ENCODE peak calls at places on chromosomes 5 and 9, in seven cellular contexts. V is lower leg skin, N is body of pancreas, U is heart left ventricle, A is right lobe of liver, L is prostate gland, D is adrenal gland. K is an unnamed sample.

GRCh38 chr5:78671609-78672008 is 23.0 kb upstream of the LHFPL2 start:
- DNase-seq in V (no peak), N (no peak), L (no peak), U (no peak), A (no peak), D (no peak), K (no peak)

GRCh38 chr9:16899611-16900010 is 29.1 kb upstream of the BNC2 start:
- DNase-seq in V (no peak), N (no peak), L (no peak), D (no peak), U (no peak), A (no peak), K (no peak)

GRCh38 chr5:38400365-38400764 is 142.0 kb downstream of the EGFLAM start:
- DNase-seq in D (no peak), A (no peak), L (no peak), V (no peak), N (no peak), U (no peak), K (no peak)

GRCh38 chr5:23776684-23777083 is 269.3 kb downstream of the PRDM9 start:
- DNase-seq in U (no peak), V (no peak), N (peak; percentile 9), A (no peak), D (no peak), L (no peak), K (no peak)

GRCh38 chr9:70258692-70259511 is at the start of gene SMC5:
- DNase-seq in N (peak; percentile 91), V (peak; percentile 86), U (peak; percentile 95), D (peak; percentile 87), L (peak; percentile 90), A (peak; percentile 91), K (peak; percentile 75)

GRCh38 chr5:169581580-169582227 is 1.9 kb upstream of the SPDL1 start:
- DNase-seq in L (peak; percentile 28), A (peak; percentile 19), U (no peak), D (peak; percentile 80), V (peak; percentile 63), N (peak; percentile 70), K (no peak)

GRCh38 chr5:133113331-133114061 is 61.7 kb downstream of the HSPA4 start:
- DNase-seq in V (no peak), D (no peak), N (no peak), L (no peak), A (no peak), U (no peak), K (no peak)

GRCh38 chr5:168120416-168121137 is 170.9 kb upstream of the WWC1 start:
- DNase-seq in V (no peak), U (no peak), A (no peak), D (no peak), N (no peak), L (no peak), K (no peak)

GRCh38 chr9:75896193-75896592 is 5.7 kb downstream of the PCSK5 start:
- DNase-seq in U (no peak), N (no peak), D (no peak), L (no peak), V (no peak), A (no peak), K (no peak)

GRCh38 chr5:176538505-176538806 is 1.3 kb upstream of the RNF44 start:
- DNase-seq in V (no peak), U (no peak), D (no peak), L (no peak), N (no peak), A (no peak), K (no peak)

GRCh38 chr5:176536132-176536901 is 885 bp downstream of the RNF44 start:
- DNase-seq in D (peak; percentile 84), L (peak; percentile 61), V (peak; percentile 84), N (peak; percentile 81), U (peak; percentile 89), A (peak; percentile 82), K (peak; percentile 81)

GRCh38 chr5:176535655-176536131 is 1.5 kb downstream of the RNF44 start:
- DNase-seq in D (no peak), U (no peak), V (no peak), A (no peak), L (no peak), N (peak; percentile 48), K (no peak)

GRCh38 chr5:176537608-176538504 is 654 bp upstream of the RNF44 start:
- DNase-seq in D (peak; percentile 99), L (peak; percentile 100), V (peak; percentile 100), U (peak; percentile 99), N (peak; percentile 99), A (peak; percentile 98), K (peak; percentile 100)

DNA sequence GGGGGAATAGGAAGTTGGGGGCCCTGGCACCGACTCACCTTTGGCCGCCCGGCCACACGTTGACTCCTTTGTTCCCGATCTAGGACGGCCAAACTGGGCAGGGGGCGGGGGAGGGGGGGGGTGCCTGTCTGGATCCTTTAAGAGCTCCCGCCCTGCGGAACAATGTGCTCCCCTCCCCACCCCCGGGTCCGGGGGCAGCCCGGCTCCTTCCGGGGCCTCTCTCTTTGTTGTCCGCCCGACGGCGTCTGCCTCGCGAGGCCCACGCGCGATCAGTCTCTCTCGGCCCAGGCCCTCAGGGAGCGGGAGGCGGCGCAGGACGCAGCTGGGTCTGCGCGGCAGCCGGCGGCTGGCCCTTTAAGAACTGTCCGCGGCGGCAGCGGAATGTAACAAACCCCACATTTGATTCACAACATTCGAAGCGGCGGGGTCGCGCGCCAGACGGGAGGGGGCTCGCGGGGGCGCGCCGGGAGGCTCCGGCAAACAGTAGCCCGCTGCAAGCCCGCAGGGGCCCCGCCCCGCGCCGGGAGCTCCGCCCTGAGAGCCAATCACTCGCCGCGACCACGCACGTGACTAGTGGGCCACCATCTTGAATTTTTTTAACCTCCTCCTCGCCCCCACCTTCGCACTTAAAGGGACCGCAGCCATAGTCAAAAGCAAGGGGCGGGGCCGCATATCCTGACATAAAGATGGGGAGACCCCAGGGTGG is at the start of gene RNF44:
- DNase-seq in U (peak; percentile 99), D (peak; percentile 98), L (peak; percentile 97), V (peak; percentile 99), A (peak; percentile 98), N (peak; percentile 98), K (peak; percentile 98)
- TF ChIP-seq POLR2A in U (no peak), D (peak; percentile 82), L (peak; percentile 88), V (no peak), A (peak; percentile 64), N (peak; percentile 54), K (peak; percentile 75)

GRCh38 chr9:95341262-95342011 is 23.9 kb upstream of the FANCC start:
- DNase-seq in A (no peak), D (no peak), N (peak; percentile 20), V (no peak), U (no peak), L (no peak), K (no peak)
- TF ChIP-seq CTCF in A (peak; percentile 21), D (no peak), N (peak; percentile 14), V (no peak), U (peak; percentile 24), L (peak; percentile 31), K (no peak)

GRCh38 chr5:134227786-134228185 is 1.9 kb upstream of the PPP2CA start:
- DNase-seq in N (no peak), V (no peak), U (no peak), L (no peak), A (no peak), D (no peak), K (no peak)

GRCh38 chr5:134224905-134225779 is 731 bp downstream of the PPP2CA start:
- DNase-seq in N (peak; percentile 73), A (peak; percentile 68), L (peak; percentile 49), D (peak; percentile 73), V (peak; percentile 30), U (peak; percentile 81), K (peak; percentile 44)

GRCh38 chr5:134225780-134226440 is at the start of gene PPP2CA:
- DNase-seq in D (peak; percentile 98), U (peak; percentile 100), N (peak; percentile 98), A (peak; percentile 99), V (peak; percentile 99), L (peak; percentile 98), K (peak; percentile 99)

GRCh38 chr5:134227259-134227658 is 1.4 kb upstream of the PPP2CA start:
- DNase-seq in A (no peak), L (no peak), V (peak; percentile 46), D (no peak), U (no peak), N (no peak), K (no peak)

GRCh38 chr5:134226441-134227192 is 744 bp upstream of the PPP2CA start:
- DNase-seq in L (no peak), D (no peak), N (peak; percentile 90), V (no peak), U (no peak), A (no peak), K (no peak)
- TF ChIP-seq POLR2A in L (peak; percentile 67), D (no peak), N (peak; percentile 87), V (no peak), U (peak; percentile 18), A (peak; percentile 85), K (no peak)

GRCh38 chr5:73298251-73299016 is 125.4 kb downstream of the TMEM174 start:
- DNase-seq in V (no peak), U (no peak), A (no peak), L (no peak), N (no peak), D (no peak), K (no peak)

GRCh38 chr5:73296772-73297171 is 123.8 kb downstream of the TMEM174 start:
- DNase-seq in L (no peak), N (no peak), D (no peak), A (no peak), U (no peak), V (no peak), K (no peak)

GRCh38 chr5:73297430-73297829 is 124.4 kb downstream of the TMEM174 start:
- DNase-seq in L (no peak), U (no peak), A (no peak), V (no peak), N (no peak), D (no peak), K (no peak)

GRCh38 chr5:73292816-73293459 is 119.9 kb downstream of the TMEM174 start:
- DNase-seq in D (no peak), V (no peak), L (no peak), U (no peak), N (no peak), A (no peak), K (no peak)

DNA sequence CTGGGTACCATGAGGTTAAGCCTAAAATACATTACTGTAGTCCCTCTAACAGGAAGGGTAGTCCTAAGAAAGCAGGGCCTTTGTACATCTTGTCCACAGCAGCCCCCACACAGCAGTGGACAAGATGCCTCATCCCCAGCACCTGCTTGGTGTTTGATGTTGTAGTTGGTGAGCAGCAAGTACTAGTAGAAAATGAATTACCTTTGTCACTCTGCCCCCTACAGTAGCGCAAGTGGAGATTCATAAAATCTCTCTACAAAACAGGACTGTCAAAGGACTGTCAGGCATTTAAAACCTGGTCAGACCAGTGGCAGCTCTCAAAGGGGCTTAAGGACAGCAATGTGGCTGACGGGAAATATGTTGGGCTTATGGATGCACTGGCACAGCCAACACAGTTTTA is 122.5 kb downstream of the TMEM174 start:
- DNase-seq in U (no peak), D (no peak), A (no peak), N (no peak), L (no peak), V (no peak), K (no peak)
- TF ChIP-seq CTCF in U (no peak), D (no peak), A (no peak), N (peak; percentile 20), L (peak; percentile 38), V (no peak), K (no peak)

K was measured in gastrocnemius medialis.